ENCODE peak calls at places on chromosomes 12 and 14, in eight cellular contexts. P is transverse colon, H is HepG2, Z is ovary, K is sigmoid colon, R is suprapubic skin, L is A549, C is H1. E is an unnamed sample.

GRCh38 chr14:102568115-102568614 is 24.3 kb upstream of the RCOR1 start:
- DNase-seq in P (peak), H (peak), L (peak), K (no peak), Z (no peak), R (no peak), C (no peak), E (no peak)

GRCh38 chr12:69247253-69248018 is 8.1 kb downstream of the CPSF6 start:
- DNase-seq in K (no peak), C (no peak), L (no peak), P (no peak), Z (no peak), H (no peak), R (no peak), E (no peak)

GRCh38 chr12:132376464-132376830 is 47.1 kb upstream of the GALNT9 start:
- DNase-seq in C (no peak), P (no peak), Z (no peak), H (no peak), L (no peak), R (no peak), K (peak), E (no peak)

GRCh38 chr12:114444422-114445279 is 38.7 kb upstream of the TBX5 start:
- DNase-seq in L (no peak), H (no peak), Z (no peak), R (no peak), K (no peak), C (peak), P (no peak), E (no peak)

GRCh38 chr14:31717294-31718085 is 156.3 kb downstream of the NUBPL start:
- DNase-seq in P (no peak), C (no peak), K (no peak), R (no peak), Z (no peak), L (no peak), H (peak), E (no peak)

GRCh38 chr14:67919259-67919658 is 99.7 kb downstream of the RAD51B start:
- DNase-seq in L (no peak), Z (no peak), R (no peak), K (no peak), H (no peak), P (no peak), C (no peak), E (no peak)

GRCh38 chr12:87406926-87407325 is 622.3 kb downstream of the C12orf50 start:
- DNase-seq in P (no peak), C (no peak), H (no peak), R (no peak), L (no peak), Z (no peak), K (no peak), E (no peak)

GRCh38 chr12:52187640-52188039 is 4.2 kb downstream of the KRT80 start:
- DNase-seq in K (no peak), H (no peak), R (no peak), P (no peak), Z (no peak), C (no peak), L (no peak), E (no peak)

GRCh38 chr12:91104812-91105466 is 6.4 kb downstream of the LUM start:
- DNase-seq in C (no peak), P (no peak), L (no peak), K (no peak), H (no peak), R (no peak), Z (no peak), E (no peak)

GRCh38 chr12:70045036-70045435 is 198.2 kb upstream of the CNOT2 start:
- DNase-seq in H (no peak), R (no peak), C (no peak), K (no peak), L (no peak), P (no peak), Z (no peak), E (no peak)

GRCh38 chr14:51774209-51774608 is 86.2 kb upstream of the GNG2 start:
- DNase-seq in K (no peak), C (peak), H (no peak), P (no peak), L (no peak), Z (no peak), R (no peak), E (no peak)

GRCh38 chr12:66508025-66508424 is 170.9 kb downstream of the GRIP1 start:
- DNase-seq in R (no peak), C (no peak), K (no peak), P (no peak), Z (no peak), H (no peak), L (no peak), E (no peak)

GRCh38 chr12:71129364-71129763 is 28.4 kb downstream of the TSPAN8 start:
- DNase-seq in H (no peak), R (no peak), K (no peak), Z (no peak), C (no peak), P (no peak), L (no peak), E (no peak)

GRCh38 chr12:3131129-3131528 is 54.0 kb downstream of the TSPAN9 start:
- DNase-seq in L (no peak), K (no peak), P (no peak), Z (no peak), R (no peak), H (no peak), C (no peak), E (no peak)

GRCh38 chr12:103664626-103665025 is 77.6 kb downstream of the STAB2 start:
- DNase-seq in Z (no peak), K (no peak), L (no peak), R (no peak), H (no peak), C (no peak), P (no peak), E (no peak)

GRCh38 chr14:69153848-69154208 is 909 bp upstream of the DCAF5 start:
- DNase-seq in R (no peak), P (peak), C (no peak), K (peak), Z (peak), H (peak), L (peak), E (no peak)

GRCh38 chr12:84480803-84481202 is 431.8 kb downstream of the SLC6A15 start:
- DNase-seq in P (no peak), Z (no peak), C (no peak), L (no peak), H (no peak), K (no peak), R (no peak), E (no peak)

GRCh38 chr12:88558341-88558867 is 21.9 kb downstream of the KITLG start:
- DNase-seq in Z (no peak), H (no peak), C (no peak), K (no peak), R (no peak), P (no peak), L (no peak), E (no peak)

GRCh38 chr14:79011091-79011919 is 841.1 kb downstream of the NRXN3 start:
- DNase-seq in R (no peak), P (no peak), C (no peak), Z (no peak), H (peak), K (no peak), L (peak), E (peak)

GRCh38 chr14:62532186-62532585 is 513.1 kb downstream of the KCNH5 start:
- DNase-seq in Z (no peak), R (no peak), C (no peak), P (no peak), K (no peak), H (no peak), L (no peak), E (no peak)

GRCh38 chr12:67630373-67631088 is 18.0 kb upstream of the DYRK2 start:
- DNase-seq in Z (no peak), H (peak), K (no peak), P (peak), L (no peak), C (no peak), R (no peak), E (no peak)

GRCh38 chr14:57889245-57889644 is 23.4 kb upstream of the SLC35F4 start:
- DNase-seq in Z (peak), K (no peak), H (no peak), C (no peak), P (no peak), L (no peak), R (no peak), E (no peak)

GRCh38 chr12:4267904-4268548 is 5.5 kb upstream of the CCND2 start:
- DNase-seq in K (no peak), P (no peak), Z (no peak), H (no peak), L (no peak), C (no peak), R (no peak), E (no peak)

GRCh38 chr14:55599250-55599879 is 19.4 kb downstream of the KTN1 start:
- DNase-seq in P (peak), H (peak), K (no peak), R (no peak), Z (peak), L (peak), C (no peak), E (no peak)

GRCh38 chr12:76247026-76247688 is 101.1 kb downstream of the BBS10 start:
- DNase-seq in H (no peak), Z (no peak), P (no peak), L (no peak), R (no peak), C (no peak), K (no peak), E (peak)

GRCh38 chr12:14207946-14208612 is 157.4 kb upstream of the ATF7IP start:
- DNase-seq in C (peak), H (peak), L (no peak), R (no peak), P (peak), K (no peak), Z (no peak), E (no peak)

GRCh38 chr12:49580572-49581535 is 12.9 kb upstream of the MCRS1 start:
- DNase-seq in L (peak), H (peak), C (peak), P (peak), R (no peak), K (peak), Z (peak), E (peak)

GRCh38 chr14:93319958-93320357 is 12.9 kb downstream of the BTBD7 start:
- DNase-seq in L (no peak), H (no peak), R (no peak), Z (no peak), K (no peak), C (no peak), P (no peak), E (no peak)

GRCh38 chr14:33369972-33370371 is 431.3 kb downstream of the NPAS3 start:
- DNase-seq in K (no peak), L (no peak), C (no peak), Z (no peak), H (no peak), R (no peak), P (no peak), E (no peak)

GRCh38 chr12:49730568-49731101 is 10.7 kb upstream of the TMBIM6 start:
- DNase-seq in P (no peak), Z (no peak), H (no peak), L (peak), R (no peak), C (no peak), K (no peak), E (no peak)

GRCh38 chr12:132460571-132460970 is 29.4 kb upstream of the FBRSL1 start:
- DNase-seq in H (peak), K (no peak), Z (no peak), L (peak), R (no peak), P (no peak), C (peak), E (no peak)

GRCh38 chr14:104969741-104970230 is 8.4 kb downstream of the AHNAK2 start:
- DNase-seq in R (no peak), C (no peak), L (no peak), H (no peak), P (no peak), K (no peak), Z (no peak), E (no peak)

GRCh38 chr14:104968541-104969401 is 9.4 kb downstream of the AHNAK2 start:
- DNase-seq in L (peak), H (no peak), P (no peak), K (peak), C (no peak), Z (no peak), R (peak), E (no peak)

GRCh38 chr14:104971447-104972240 is 6.5 kb downstream of the AHNAK2 start:
- DNase-seq in P (no peak), L (no peak), Z (peak), K (no peak), C (no peak), R (peak), H (no peak), E (no peak)

GRCh38 chr14:104972301-104973211 is 5.6 kb downstream of the AHNAK2 start:
- DNase-seq in L (peak), Z (peak), P (peak), K (peak), C (no peak), R (peak), H (no peak), E (peak)

GRCh38 chr14:104970231-104971068 is 7.7 kb downstream of the AHNAK2 start:
- DNase-seq in Z (peak), H (no peak), C (no peak), P (peak), L (peak), R (peak), K (peak), E (peak)
- H3K4me3 ChIP-seq in Z (peak), H (no peak), C (no peak), P (peak), L (peak), R (peak), K (peak), E (peak)

GRCh38 chr14:100025111-100025510 is 40.1 kb upstream of the EVL start:
- DNase-seq in H (peak), L (peak), Z (no peak), K (no peak), P (peak), R (no peak), C (no peak), E (no peak)
- TF ChIP-seq EP300 in H (no peak), L (no peak), Z (no peak), K (no peak), P (no peak), R (no peak), C (no peak), E (no peak)

GRCh38 chr14:73237219-73237785 is at the start of gene PAPLN:
- DNase-seq in H (no peak), K (peak), C (peak), Z (peak), L (peak), R (no peak), P (peak), E (peak)

GRCh38 chr14:73238262-73238852 is 1.1 kb downstream of the PAPLN start:
- DNase-seq in L (no peak), Z (no peak), H (peak), K (peak), P (no peak), C (no peak), R (no peak), E (no peak)

GRCh38 chr14:73237786-73238261 is 518 bp downstream of the PAPLN start:
- DNase-seq in R (no peak), K (peak), Z (no peak), C (no peak), H (no peak), P (no peak), L (no peak), E (no peak)

GRCh38 chr14:73239463-73240241 is 2.3 kb downstream of the PAPLN start:
- DNase-seq in P (peak), L (no peak), R (peak), H (no peak), Z (peak), K (peak), C (peak), E (peak)

DNA sequence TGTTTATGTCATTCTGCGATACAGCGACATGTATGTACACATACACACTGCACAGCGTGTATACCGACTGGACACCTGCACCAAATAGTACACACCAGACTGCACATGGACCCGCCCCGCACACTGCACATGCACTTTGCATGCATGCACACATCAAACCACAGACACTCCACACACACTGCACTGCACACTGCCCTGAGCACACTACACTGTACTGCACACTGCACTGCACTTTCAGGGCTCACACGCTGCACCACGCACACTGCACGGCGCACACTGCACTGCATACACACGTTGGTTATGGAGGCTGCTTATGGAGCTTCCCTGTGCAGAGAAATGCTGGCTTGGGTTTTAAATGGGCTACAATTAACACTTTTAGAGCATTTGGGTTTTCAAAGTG is 1.6 kb downstream of the PAPLN start:
- DNase-seq in C (no peak), Z (no peak), R (no peak), K (peak), H (no peak), P (no peak), L (no peak), E (peak)
- H3K4me3 ChIP-seq in C (peak), Z (no peak), R (peak), K (no peak), H (peak), P (no peak), L (no peak), E (peak)

GRCh38 chr12:97276621-97277020 is 186.0 kb upstream of the RMST start:
- DNase-seq in P (no peak), H (no peak), L (no peak), R (no peak), Z (no peak), K (no peak), C (no peak), E (no peak)

GRCh38 chr12:97277030-97277429 is 185.6 kb upstream of the RMST start:
- DNase-seq in Z (no peak), K (no peak), P (no peak), L (no peak), C (no peak), H (no peak), R (no peak), E (no peak)

GRCh38 chr12:97276198-97276580 is 186.4 kb upstream of the RMST start:
- DNase-seq in K (no peak), L (no peak), Z (no peak), C (peak), P (no peak), R (no peak), H (no peak), E (no peak)

GRCh38 chr12:97272471-97272870 is 190.1 kb upstream of the RMST start:
- DNase-seq in K (no peak), C (no peak), R (no peak), Z (no peak), H (no peak), L (no peak), P (no peak), E (no peak)

DNA sequence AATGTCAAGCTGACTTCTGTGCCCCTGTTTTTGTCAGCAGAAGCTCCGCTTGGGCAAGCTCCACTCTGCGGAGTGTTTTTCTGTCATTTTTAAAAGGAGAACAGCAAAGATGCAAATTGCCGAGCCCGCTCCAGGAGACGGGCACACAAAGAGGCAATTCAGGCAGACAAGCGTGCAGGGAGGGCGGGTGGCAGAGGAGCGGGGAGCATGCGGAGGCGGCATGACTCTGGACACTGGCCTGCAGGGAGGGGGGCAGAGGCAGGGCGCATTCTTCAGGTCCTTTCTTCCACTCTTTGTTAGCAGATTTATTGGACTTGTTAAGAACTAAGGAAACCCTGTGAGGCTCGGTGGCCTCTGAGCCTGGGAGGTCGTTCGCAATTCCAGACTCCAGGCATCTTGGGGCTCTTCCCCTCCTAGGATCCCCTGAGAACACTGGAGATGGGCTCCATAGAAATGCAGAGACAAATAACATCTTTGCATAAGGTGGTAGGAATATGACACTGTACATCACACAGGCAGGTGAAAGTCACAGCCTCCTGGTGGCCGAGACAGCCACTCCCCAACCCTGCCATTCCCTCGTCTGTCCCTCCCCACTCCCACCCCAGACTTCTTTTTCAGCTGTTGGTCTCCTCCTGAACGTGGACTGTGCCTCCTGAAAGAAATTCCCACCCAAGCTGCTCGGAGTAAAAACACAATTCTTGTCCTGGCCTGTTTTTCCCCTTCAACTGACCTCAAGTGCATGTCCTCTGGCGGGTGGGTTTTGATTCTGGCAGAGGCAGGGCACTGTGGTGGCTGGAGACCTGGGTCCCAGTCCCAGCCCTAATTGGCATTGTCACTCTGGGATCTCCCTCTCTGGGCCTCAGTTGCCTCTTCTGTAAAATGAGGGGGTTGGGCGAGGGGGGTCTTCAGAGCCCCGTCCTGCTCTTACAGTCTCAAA is 187.1 kb upstream of the RMST start:
- DNase-seq in K (no peak), H (no peak), Z (no peak), P (no peak), C (peak), R (no peak), L (no peak), E (peak)
- TF ChIP-seq EP300 in K (no peak), H (no peak), Z (no peak), P (no peak), C (no peak), R (no peak), L (no peak), E (peak)

GRCh38 chr12:57549909-57550627 is at the start of gene KIF5A:
- DNase-seq in L (no peak), C (peak), R (no peak), K (no peak), Z (no peak), P (peak), H (no peak), E (no peak)
- H3K4me3 ChIP-seq in L (peak), C (peak), R (peak), K (peak), Z (peak), P (peak), H (peak), E (peak)

GRCh38 chr12:116808113-116808786 is 70.1 kb downstream of the RNFT2 start:
- DNase-seq in C (no peak), R (no peak), H (no peak), Z (no peak), P (no peak), K (no peak), L (no peak), E (no peak)
- TF ChIP-seq EP300 in C (no peak), R (no peak), H (no peak), Z (no peak), P (no peak), K (no peak), L (no peak), E (no peak)

GRCh38 chr12:54046809-54047159 is 6.9 kb upstream of the HOXC4 start:
- DNase-seq in P (no peak), K (no peak), R (no peak), L (no peak), H (no peak), Z (no peak), C (no peak), E (no peak)
- H3K4me3 ChIP-seq in P (no peak), K (no peak), R (no peak), L (no peak), H (no peak), Z (no peak), C (no peak), E (peak)

GRCh38 chr12:117533687-117534086 is 172.3 kb upstream of the NOS1 start:
- DNase-seq in C (no peak), P (peak), L (no peak), Z (no peak), K (no peak), H (no peak), R (no peak), E (no peak)
- TF ChIP-seq EP300 in C (no peak), P (peak), L (no peak), Z (no peak), K (no peak), H (no peak), R (no peak), E (no peak)